ENCODE peak calls at places on chromosomes 13 and 19, in six cellular contexts. One of them, this sample, is unnamed.

GRCh38 chr13:60019119-60019993 is 144.4 kb downstream of the DIAPH3 start:
- DNase-seq in SK-N-SH: no peak
- DNase-seq in H1: no peak
- DNase-seq in HepG2: peak
- DNase-seq in GM12878: peak
- DNase-seq in K562: no peak
- DNase-seq in this sample: no peak

GRCh38 chr19:17948967-17949930 is 16.4 kb downstream of the CCDC124 start:
- DNase-seq in HepG2: no peak
- DNase-seq in GM12878: no peak
- DNase-seq in SK-N-SH: no peak
- DNase-seq in K562: no peak
- DNase-seq in H1: peak
- DNase-seq in this sample: no peak

GRCh38 chr19:30419581-30420180 is 47.5 kb downstream of the ZNF536 start:
- DNase-seq in H1: peak
- DNase-seq in GM12878: no peak
- DNase-seq in K562: no peak
- DNase-seq in HepG2: no peak
- DNase-seq in SK-N-SH: peak
- DNase-seq in this sample: no peak

GRCh38 chr19:40422428-40423226 is 3.2 kb downstream of the SERTAD1 start:
- DNase-seq in K562: no peak
- DNase-seq in SK-N-SH: peak
- DNase-seq in HepG2: no peak
- DNase-seq in H1: no peak
- DNase-seq in GM12878: no peak
- DNase-seq in this sample: no peak

GRCh38 chr19:19595171-19595701 is 23.3 kb downstream of the PBX4 start:
- DNase-seq in K562: no peak
- DNase-seq in SK-N-SH: peak
- DNase-seq in H1: no peak
- DNase-seq in GM12878: no peak
- DNase-seq in HepG2: no peak
- DNase-seq in this sample: no peak

GRCh38 chr19:11446652-11447301 is 11.3 kb downstream of the PRKCSH start:
- DNase-seq in GM12878: no peak
- DNase-seq in HepG2: no peak
- DNase-seq in H1: peak
- DNase-seq in K562: peak
- DNase-seq in SK-N-SH: peak
- DNase-seq in this sample: peak

GRCh38 chr19:56668676-56669075 is 2.9 kb downstream of the ZNF835 start:
- DNase-seq in H1: no peak
- DNase-seq in SK-N-SH: no peak
- DNase-seq in HepG2: no peak
- DNase-seq in GM12878: no peak
- DNase-seq in K562: no peak
- DNase-seq in this sample: no peak

GRCh38 chr19:10995926-10996600 is 35.2 kb downstream of the SMARCA4 start:
- DNase-seq in HepG2: no peak
- DNase-seq in SK-N-SH: no peak
- DNase-seq in GM12878: no peak
- DNase-seq in H1: no peak
- DNase-seq in K562: no peak
- DNase-seq in this sample: no peak

GRCh38 chr13:29684441-29684840 is 89.0 kb upstream of the SLC7A1 start:
- DNase-seq in GM12878: no peak
- DNase-seq in HepG2: no peak
- DNase-seq in SK-N-SH: no peak
- DNase-seq in K562: no peak
- DNase-seq in H1: no peak
- DNase-seq in this sample: no peak

GRCh38 chr13:87942204-87942603 is 271.0 kb downstream of the SLITRK5 start:
- DNase-seq in GM12878: no peak
- DNase-seq in HepG2: no peak
- DNase-seq in K562: no peak
- DNase-seq in H1: no peak
- DNase-seq in SK-N-SH: no peak
- DNase-seq in this sample: no peak

GRCh38 chr19:28685802-28686201 is 527.1 kb downstream of the UQCRFS1 start:
- DNase-seq in K562: no peak
- DNase-seq in SK-N-SH: no peak
- DNase-seq in GM12878: no peak
- DNase-seq in H1: no peak
- DNase-seq in HepG2: no peak
- DNase-seq in this sample: no peak

GRCh38 chr19:9913237-9914000 is 22.9 kb downstream of the OLFM2 start:
- DNase-seq in H1: peak
- DNase-seq in HepG2: no peak
- DNase-seq in GM12878: no peak
- DNase-seq in SK-N-SH: peak
- DNase-seq in K562: peak
- DNase-seq in this sample: no peak

GRCh38 chr13:46097015-46097414 is 7.8 kb downstream of the CPB2 start:
- DNase-seq in SK-N-SH: no peak
- DNase-seq in HepG2: no peak
- DNase-seq in GM12878: no peak
- DNase-seq in K562: no peak
- DNase-seq in H1: no peak
- DNase-seq in this sample: no peak

GRCh38 chr13:20851844-20852402 is 50.6 kb downstream of the XPO4 start:
- DNase-seq in H1: no peak
- DNase-seq in GM12878: no peak
- DNase-seq in HepG2: no peak
- DNase-seq in SK-N-SH: no peak
- DNase-seq in K562: no peak
- DNase-seq in this sample: no peak

GRCh38 chr19:2037676-2038255 is 13.3 kb downstream of the MKNK2 start:
- DNase-seq in K562: no peak
- DNase-seq in H1: no peak
- DNase-seq in SK-N-SH: no peak
- DNase-seq in HepG2: no peak
- DNase-seq in GM12878: no peak
- DNase-seq in this sample: no peak

GRCh38 chr19:39223703-39224279 is 19.7 kb upstream of the SYCN start:
- DNase-seq in GM12878: no peak
- DNase-seq in K562: peak
- DNase-seq in HepG2: no peak
- DNase-seq in H1: peak
- DNase-seq in SK-N-SH: no peak
- DNase-seq in this sample: no peak

GRCh38 chr19:31284621-31285020 is 64.6 kb downstream of the TSHZ3 start:
- DNase-seq in K562: no peak
- DNase-seq in H1: no peak
- DNase-seq in GM12878: no peak
- DNase-seq in HepG2: no peak
- DNase-seq in SK-N-SH: no peak
- DNase-seq in this sample: no peak

GRCh38 chr19:11138659-11139526 is 16.7 kb downstream of the SPC24 start:
- DNase-seq in HepG2: peak
- DNase-seq in GM12878: no peak
- DNase-seq in K562: peak
- DNase-seq in H1: peak
- DNase-seq in SK-N-SH: peak
- DNase-seq in this sample: peak

GRCh38 chr19:912181-913079 is 589 bp downstream of the R3HDM4 start:
- DNase-seq in HepG2: no peak
- DNase-seq in H1: no peak
- DNase-seq in K562: peak
- DNase-seq in GM12878: no peak
- DNase-seq in SK-N-SH: no peak
- DNase-seq in this sample: no peak

GRCh38 chr19:37953576-37954303 is 46.7 kb downstream of the SIPA1L3 start:
- DNase-seq in H1: no peak
- DNase-seq in K562: no peak
- DNase-seq in HepG2: no peak
- DNase-seq in SK-N-SH: no peak
- DNase-seq in GM12878: no peak
- DNase-seq in this sample: no peak

GRCh38 chr19:35144600-35145436 is 1.8 kb downstream of the FXYD7 start:
- DNase-seq in K562: peak
- DNase-seq in HepG2: no peak
- DNase-seq in GM12878: no peak
- DNase-seq in SK-N-SH: no peak
- DNase-seq in H1: peak
- DNase-seq in this sample: no peak

GRCh38 chr13:46374710-46375109 is 12.3 kb downstream of the RUBCNL start:
- DNase-seq in K562: no peak
- DNase-seq in SK-N-SH: no peak
- DNase-seq in HepG2: no peak
- DNase-seq in GM12878: no peak
- DNase-seq in H1: no peak
- DNase-seq in this sample: peak

GRCh38 chr19:7509625-7510024 is 6.3 kb upstream of the ZNF358 start:
- DNase-seq in H1: peak
- DNase-seq in SK-N-SH: no peak
- DNase-seq in K562: no peak
- DNase-seq in HepG2: no peak
- DNase-seq in GM12878: no peak
- DNase-seq in this sample: no peak

GRCh38 chr13:83753912-83754624 is 128.2 kb downstream of the SLITRK1 start:
- DNase-seq in HepG2: no peak
- DNase-seq in SK-N-SH: no peak
- DNase-seq in H1: no peak
- DNase-seq in K562: no peak
- DNase-seq in GM12878: no peak
- DNase-seq in this sample: no peak

GRCh38 chr19:47547175-47547574 is 25.8 kb downstream of the ZNF541 start:
- DNase-seq in K562: no peak
- DNase-seq in GM12878: no peak
- DNase-seq in HepG2: no peak
- DNase-seq in H1: no peak
- DNase-seq in SK-N-SH: no peak
- DNase-seq in this sample: no peak

DNA sequence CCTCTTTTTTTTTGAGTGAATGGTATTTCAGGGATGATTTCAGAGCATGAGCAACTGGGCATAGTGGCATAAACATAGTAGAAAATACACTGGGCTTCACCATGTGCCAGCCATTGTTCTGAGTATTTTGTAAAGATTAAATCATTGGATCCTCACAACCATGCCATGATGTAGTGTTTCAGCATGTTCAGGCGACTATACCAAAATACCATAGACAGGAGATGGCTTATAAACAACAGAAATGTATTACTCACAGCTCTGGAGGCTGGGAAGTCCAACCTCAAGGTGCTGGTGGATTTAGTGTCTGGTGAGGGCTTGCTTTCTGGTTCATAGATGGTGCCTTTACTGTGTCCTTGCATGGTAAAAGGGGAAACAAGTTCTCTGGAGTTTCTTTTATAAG is 101.5 kb upstream of the KL start:
- DNase-seq in GM12878: no peak
- DNase-seq in SK-N-SH: no peak
- DNase-seq in HepG2: no peak
- DNase-seq in H1: no peak
- DNase-seq in K562: no peak
- DNase-seq in this sample: no peak
- TF ChIP-seq GABPA in GM12878: no peak
- TF ChIP-seq GABPA in SK-N-SH: no peak
- TF ChIP-seq GABPA in HepG2: no peak
- TF ChIP-seq GABPA in H1: no peak
- TF ChIP-seq GABPA in K562: no peak
- TF ChIP-seq GABPA in this sample: no peak

GRCh38 chr13:113129480-113129879 is 6.9 kb downstream of the F10 start:
- DNase-seq in GM12878: no peak
- DNase-seq in K562: no peak
- DNase-seq in H1: no peak
- DNase-seq in SK-N-SH: no peak
- DNase-seq in HepG2: no peak
- DNase-seq in this sample: no peak
- H3K4me3 ChIP-seq in GM12878: no peak
- H3K4me3 ChIP-seq in K562: no peak
- H3K4me3 ChIP-seq in H1: no peak
- H3K4me3 ChIP-seq in SK-N-SH: no peak
- H3K4me3 ChIP-seq in HepG2: no peak
- H3K4me3 ChIP-seq in this sample: no peak

GRCh38 chr19:4368128-4368820 is 24.9 kb downstream of the MPND start:
- DNase-seq in GM12878: no peak
- DNase-seq in H1: peak
- DNase-seq in SK-N-SH: no peak
- DNase-seq in HepG2: no peak
- DNase-seq in K562: no peak
- DNase-seq in this sample: no peak

GRCh38 chr19:4370418-4371041 is 27.2 kb downstream of the MPND start:
- DNase-seq in GM12878: no peak
- DNase-seq in HepG2: no peak
- DNase-seq in SK-N-SH: no peak
- DNase-seq in K562: no peak
- DNase-seq in H1: peak
- DNase-seq in this sample: no peak

GRCh38 chr19:4367781-4368127 is 24.4 kb downstream of the MPND start:
- DNase-seq in K562: no peak
- DNase-seq in SK-N-SH: no peak
- DNase-seq in H1: peak
- DNase-seq in GM12878: no peak
- DNase-seq in HepG2: no peak
- DNase-seq in this sample: no peak

GRCh38 chr19:4369888-4370260 is 26.5 kb downstream of the MPND start:
- DNase-seq in H1: peak
- DNase-seq in SK-N-SH: no peak
- DNase-seq in K562: no peak
- DNase-seq in GM12878: no peak
- DNase-seq in HepG2: no peak
- DNase-seq in this sample: peak

DNA sequence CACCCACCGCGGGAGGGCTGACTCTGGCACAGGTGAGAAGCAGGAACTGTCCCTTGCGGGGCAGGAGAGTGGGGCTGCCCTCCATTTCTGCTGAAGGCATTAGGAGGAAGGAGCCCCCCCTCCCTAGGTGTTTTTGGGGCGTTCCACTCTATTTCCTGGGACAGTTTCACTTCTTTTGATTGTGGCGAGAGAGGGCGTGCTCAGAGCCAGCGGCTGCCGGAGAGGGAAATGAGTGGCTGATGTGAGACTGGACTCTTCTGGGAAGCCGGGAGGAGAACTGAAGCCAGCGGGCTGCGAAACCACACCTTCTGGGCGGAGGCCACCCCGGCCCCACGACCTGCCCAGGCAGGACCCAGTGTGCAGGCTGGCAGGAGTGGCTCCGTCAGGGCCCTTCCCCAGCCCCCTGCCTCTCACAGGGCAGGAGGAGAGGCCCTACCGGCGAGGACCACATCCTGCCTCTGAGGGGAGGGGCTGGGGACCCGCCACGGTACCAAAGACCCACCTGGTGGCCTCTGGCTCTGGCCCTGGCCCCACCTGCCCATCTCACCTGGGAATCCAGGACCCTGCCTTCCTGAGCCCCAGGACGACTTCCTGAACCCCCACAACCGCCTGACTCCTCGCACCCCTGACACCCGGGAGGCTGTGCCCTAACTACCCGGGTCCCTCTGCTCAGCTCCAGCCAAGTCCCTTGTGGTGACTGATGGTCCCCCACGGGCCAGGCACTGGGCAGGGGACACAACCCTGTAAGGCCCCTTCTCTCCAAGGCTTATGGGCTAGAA is 25.9 kb downstream of the MPND start:
- DNase-seq in GM12878: peak
- DNase-seq in H1: peak
- DNase-seq in SK-N-SH: no peak
- DNase-seq in K562: peak
- DNase-seq in HepG2: no peak
- DNase-seq in this sample: peak
- TF ChIP-seq GABPA in GM12878: no peak
- TF ChIP-seq GABPA in H1: no peak
- TF ChIP-seq GABPA in SK-N-SH: no peak
- TF ChIP-seq GABPA in K562: no peak
- TF ChIP-seq GABPA in HepG2: no peak
- TF ChIP-seq GABPA in this sample: no peak

GRCh38 chr13:92460479-92460878 is 766.1 kb upstream of the GPC6 start:
- DNase-seq in GM12878: no peak
- DNase-seq in SK-N-SH: no peak
- DNase-seq in K562: no peak
- DNase-seq in HepG2: no peak
- DNase-seq in H1: no peak
- DNase-seq in this sample: no peak
- H3K4me3 ChIP-seq in GM12878: no peak
- H3K4me3 ChIP-seq in SK-N-SH: no peak
- H3K4me3 ChIP-seq in K562: no peak
- H3K4me3 ChIP-seq in HepG2: no peak
- H3K4me3 ChIP-seq in H1: no peak
- H3K4me3 ChIP-seq in this sample: no peak